ENCODE peak calls at places on chromosomes 3 and 15, in nine cellular contexts. One of them, this sample, is unnamed.

GRCh38 chr3:43346990-43347749 is 60.8 kb downstream of the SNRK start:
- DNase-seq in uterus: no peak
- DNase-seq in IMR-90: peak; percentile 21
- DNase-seq in body of pancreas: no peak
- DNase-seq in testis: no peak
- DNase-seq in Peyer's patch: peak; percentile 43
- DNase-seq in right lobe of liver: no peak
- DNase-seq in breast epithelium: no peak
- DNase-seq in adrenal gland: no peak
- DNase-seq in this sample: no peak

GRCh38 chr3:188635258-188636038 is 481.5 kb downstream of the LPP start:
- DNase-seq in uterus: no peak
- DNase-seq in IMR-90: peak; percentile 80
- DNase-seq in body of pancreas: no peak
- DNase-seq in testis: no peak
- DNase-seq in Peyer's patch: no peak
- DNase-seq in right lobe of liver: no peak
- DNase-seq in breast epithelium: no peak
- DNase-seq in adrenal gland: no peak
- DNase-seq in this sample: no peak

GRCh38 chr3:51982352-51982837 is 940 bp upstream of the ACY1 start:
- DNase-seq in uterus: no peak
- DNase-seq in IMR-90: no peak
- DNase-seq in body of pancreas: peak; percentile 59
- DNase-seq in testis: no peak
- DNase-seq in Peyer's patch: peak; percentile 90
- DNase-seq in right lobe of liver: peak; percentile 89
- DNase-seq in breast epithelium: no peak
- DNase-seq in adrenal gland: peak; percentile 56
- DNase-seq in this sample: no peak

GRCh38 chr15:69104050-69104750 is 56.2 kb upstream of the GLCE start:
- DNase-seq in uterus: no peak
- DNase-seq in IMR-90: no peak
- DNase-seq in body of pancreas: no peak
- DNase-seq in testis: no peak
- DNase-seq in Peyer's patch: no peak
- DNase-seq in right lobe of liver: no peak
- DNase-seq in breast epithelium: no peak
- DNase-seq in adrenal gland: no peak
- DNase-seq in this sample: no peak

GRCh38 chr3:78589778-78590177 is 1178.0 kb downstream of the ROBO1 start:
- DNase-seq in uterus: no peak
- DNase-seq in IMR-90: no peak
- DNase-seq in body of pancreas: no peak
- DNase-seq in testis: no peak
- DNase-seq in Peyer's patch: no peak
- DNase-seq in right lobe of liver: no peak
- DNase-seq in breast epithelium: no peak
- DNase-seq in adrenal gland: no peak
- DNase-seq in this sample: no peak

GRCh38 chr15:36221992-36222391 is 357.4 kb upstream of the CDIN1 start:
- DNase-seq in uterus: no peak
- DNase-seq in IMR-90: no peak
- DNase-seq in body of pancreas: no peak
- DNase-seq in testis: no peak
- DNase-seq in Peyer's patch: no peak
- DNase-seq in right lobe of liver: no peak
- DNase-seq in breast epithelium: no peak
- DNase-seq in adrenal gland: no peak
- DNase-seq in this sample: no peak

GRCh38 chr15:99101501-99101900 is 3.4 kb upstream of the SYNM start:
- DNase-seq in uterus: peak; percentile 9
- DNase-seq in IMR-90: no peak
- DNase-seq in body of pancreas: no peak
- DNase-seq in testis: no peak
- DNase-seq in Peyer's patch: no peak
- DNase-seq in right lobe of liver: no peak
- DNase-seq in breast epithelium: no peak
- DNase-seq in adrenal gland: no peak
- DNase-seq in this sample: no peak

GRCh38 chr3:13715961-13716360 is 163.9 kb downstream of the WNT7A start:
- DNase-seq in uterus: no peak
- DNase-seq in IMR-90: no peak
- DNase-seq in body of pancreas: no peak
- DNase-seq in testis: peak; percentile 5
- DNase-seq in Peyer's patch: peak; percentile 5
- DNase-seq in right lobe of liver: peak; percentile 5
- DNase-seq in breast epithelium: peak; percentile 35
- DNase-seq in adrenal gland: no peak
- DNase-seq in this sample: no peak

GRCh38 chr3:16134173-16134928 is 40.1 kb upstream of the GALNT15 start:
- DNase-seq in uterus: no peak
- DNase-seq in IMR-90: no peak
- DNase-seq in body of pancreas: no peak
- DNase-seq in testis: no peak
- DNase-seq in Peyer's patch: no peak
- DNase-seq in right lobe of liver: no peak
- DNase-seq in breast epithelium: no peak
- DNase-seq in adrenal gland: no peak
- DNase-seq in this sample: no peak

GRCh38 chr15:47414207-47414606 is 303.1 kb upstream of the SEMA6D start:
- DNase-seq in uterus: no peak
- DNase-seq in IMR-90: no peak
- DNase-seq in body of pancreas: no peak
- DNase-seq in testis: no peak
- DNase-seq in Peyer's patch: no peak
- DNase-seq in right lobe of liver: no peak
- DNase-seq in breast epithelium: no peak
- DNase-seq in adrenal gland: no peak
- DNase-seq in this sample: no peak

GRCh38 chr3:107496855-107497254 is 25.9 kb upstream of the BBX start:
- DNase-seq in uterus: no peak
- DNase-seq in IMR-90: peak; percentile 2
- DNase-seq in body of pancreas: no peak
- DNase-seq in testis: no peak
- DNase-seq in Peyer's patch: no peak
- DNase-seq in right lobe of liver: no peak
- DNase-seq in breast epithelium: no peak
- DNase-seq in adrenal gland: no peak
- DNase-seq in this sample: no peak

GRCh38 chr3:170753421-170754344 is 116.3 kb downstream of the RPL22L1 start:
- DNase-seq in uterus: no peak
- DNase-seq in IMR-90: peak; percentile 79
- DNase-seq in body of pancreas: no peak
- DNase-seq in testis: no peak
- DNase-seq in Peyer's patch: no peak
- DNase-seq in right lobe of liver: no peak
- DNase-seq in breast epithelium: no peak
- DNase-seq in adrenal gland: no peak
- DNase-seq in this sample: no peak

GRCh38 chr3:63909431-63909830 is 2.8 kb downstream of the SCAANT1 start:
- DNase-seq in uterus: no peak
- DNase-seq in IMR-90: peak; percentile 67
- DNase-seq in body of pancreas: no peak
- DNase-seq in testis: no peak
- DNase-seq in Peyer's patch: no peak
- DNase-seq in right lobe of liver: no peak
- DNase-seq in breast epithelium: no peak
- DNase-seq in adrenal gland: no peak
- DNase-seq in this sample: no peak

GRCh38 chr15:45854455-45855202 is 219.8 kb downstream of the SQOR start:
- DNase-seq in uterus: no peak
- DNase-seq in IMR-90: no peak
- DNase-seq in body of pancreas: peak; percentile 74
- DNase-seq in testis: no peak
- DNase-seq in Peyer's patch: no peak
- DNase-seq in right lobe of liver: no peak
- DNase-seq in breast epithelium: no peak
- DNase-seq in adrenal gland: no peak
- DNase-seq in this sample: no peak

GRCh38 chr15:45847645-45848044 is 212.8 kb downstream of the SQOR start:
- DNase-seq in uterus: no peak
- DNase-seq in IMR-90: no peak
- DNase-seq in body of pancreas: no peak
- DNase-seq in testis: no peak
- DNase-seq in Peyer's patch: no peak
- DNase-seq in right lobe of liver: no peak
- DNase-seq in breast epithelium: no peak
- DNase-seq in adrenal gland: no peak
- DNase-seq in this sample: no peak

GRCh38 chr15:45849136-45849535 is 214.3 kb downstream of the SQOR start:
- DNase-seq in uterus: no peak
- DNase-seq in IMR-90: no peak
- DNase-seq in body of pancreas: no peak
- DNase-seq in testis: no peak
- DNase-seq in Peyer's patch: no peak
- DNase-seq in right lobe of liver: no peak
- DNase-seq in breast epithelium: no peak
- DNase-seq in adrenal gland: no peak
- DNase-seq in this sample: no peak
- H3K9me3 ChIP-seq in uterus: no peaks in the 10 kb centered on the region
- H3K9me3 ChIP-seq in IMR-90: peaks cover 7% of the 10 kb centered on the region
- H3K9me3 ChIP-seq in body of pancreas: no peaks in the 10 kb centered on the region
- H3K9me3 ChIP-seq in testis: no peaks in the 10 kb centered on the region
- H3K9me3 ChIP-seq in Peyer's patch: no peaks in the 10 kb centered on the region
- H3K9me3 ChIP-seq in right lobe of liver: no peaks in the 10 kb centered on the region
- H3K9me3 ChIP-seq in breast epithelium: no peaks in the 10 kb centered on the region
- H3K9me3 ChIP-seq in adrenal gland: no peaks in the 10 kb centered on the region
- H3K9me3 ChIP-seq in this sample: no peaks in the 10 kb centered on the region

GRCh38 chr3:194658477-194659242 is 13.3 kb downstream of the LSG1 start:
- DNase-seq in uterus: no peak
- DNase-seq in IMR-90: no peak
- DNase-seq in body of pancreas: no peak
- DNase-seq in testis: no peak
- DNase-seq in Peyer's patch: no peak
- DNase-seq in right lobe of liver: no peak
- DNase-seq in breast epithelium: no peak
- DNase-seq in adrenal gland: no peak
- DNase-seq in this sample: no peak
- H3K27ac ChIP-seq in uterus: no peak overlapping the region
- H3K27ac ChIP-seq in IMR-90: no peak overlapping the region
- H3K27ac ChIP-seq in body of pancreas: no peak overlapping the region
- H3K27ac ChIP-seq in testis: peak overlapping the region; percentile 27
- H3K27ac ChIP-seq in Peyer's patch: no peak overlapping the region
- H3K27ac ChIP-seq in right lobe of liver: no peak overlapping the region
- H3K27ac ChIP-seq in breast epithelium: no peak overlapping the region
- H3K27ac ChIP-seq in adrenal gland: no peak overlapping the region
- H3K27ac ChIP-seq in this sample: no peak overlapping the region

DNA sequence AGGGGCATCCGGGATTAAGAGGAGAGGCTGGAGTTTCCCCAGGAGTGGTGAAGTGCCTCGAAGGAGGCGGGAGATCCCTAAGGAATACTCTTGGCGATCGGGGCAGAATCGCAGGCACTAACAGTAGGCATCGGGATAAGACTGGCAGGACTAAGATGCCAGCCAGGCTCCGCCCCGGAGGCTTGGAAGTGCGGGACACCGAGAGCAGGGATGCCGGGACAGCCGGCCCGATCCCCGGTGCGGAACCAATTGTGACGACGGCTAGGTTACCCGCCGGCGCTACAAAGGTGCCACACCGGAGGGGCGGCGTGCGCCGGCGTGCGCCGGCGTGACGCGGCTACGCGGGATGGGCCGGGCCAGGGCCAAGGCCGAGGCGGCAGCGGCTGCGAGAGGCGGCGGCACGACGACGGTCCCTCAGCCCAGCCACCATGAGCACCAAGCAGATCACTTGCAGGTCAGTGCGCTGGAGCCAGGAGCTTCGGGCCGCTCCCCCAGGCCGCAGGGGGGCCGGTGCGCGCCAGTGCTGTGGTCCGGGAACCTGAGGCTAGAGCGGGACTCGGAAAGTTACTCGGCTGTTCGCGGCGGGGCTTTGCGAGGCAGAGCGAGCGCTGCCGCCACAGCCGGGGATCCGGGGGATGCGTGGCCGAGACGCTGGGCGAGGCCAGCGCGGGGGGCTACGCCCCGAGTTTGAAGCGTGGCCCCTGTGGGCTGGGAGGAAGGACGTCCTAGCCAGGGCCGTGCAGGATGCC is at the start of gene MKRN2:
- DNase-seq in uterus: peak; percentile 75
- DNase-seq in IMR-90: peak; percentile 78
- DNase-seq in body of pancreas: peak; percentile 89
- DNase-seq in testis: peak; percentile 84
- DNase-seq in Peyer's patch: peak; percentile 96
- DNase-seq in right lobe of liver: peak; percentile 91
- DNase-seq in breast epithelium: peak; percentile 88
- DNase-seq in adrenal gland: peak; percentile 87
- DNase-seq in this sample: peak; percentile 80
- TF ChIP-seq POLR2A in uterus: peak; percentile 92
- TF ChIP-seq POLR2A in IMR-90: peak; percentile 93
- TF ChIP-seq POLR2A in body of pancreas: peak; percentile 97
- TF ChIP-seq POLR2A in testis: peak; percentile 92
- TF ChIP-seq POLR2A in Peyer's patch: peak; percentile 98
- TF ChIP-seq POLR2A in right lobe of liver: peak; percentile 97
- TF ChIP-seq POLR2A in breast epithelium: peak; percentile 68
- TF ChIP-seq POLR2A in adrenal gland: peak; percentile 98
- TF ChIP-seq POLR2A in this sample: peak; percentile 96

GRCh38 chr3:129304553-129305222 is 26.0 kb downstream of the HMCES start:
- DNase-seq in uterus: no peak
- DNase-seq in IMR-90: no peak
- DNase-seq in body of pancreas: no peak
- DNase-seq in testis: no peak
- DNase-seq in Peyer's patch: no peak
- DNase-seq in right lobe of liver: no peak
- DNase-seq in breast epithelium: no peak
- DNase-seq in adrenal gland: peak; percentile 11
- DNase-seq in this sample: no peak

GRCh38 chr3:129308636-129309035 is 30.0 kb downstream of the HMCES start:
- DNase-seq in uterus: no peak
- DNase-seq in IMR-90: no peak
- DNase-seq in body of pancreas: no peak
- DNase-seq in testis: no peak
- DNase-seq in Peyer's patch: no peak
- DNase-seq in right lobe of liver: no peak
- DNase-seq in breast epithelium: no peak
- DNase-seq in adrenal gland: no peak
- DNase-seq in this sample: no peak

GRCh38 chr3:129305592-129306091 is 27.0 kb downstream of the HMCES start:
- DNase-seq in uterus: peak; percentile 93
- DNase-seq in IMR-90: peak; percentile 83
- DNase-seq in body of pancreas: peak; percentile 84
- DNase-seq in testis: peak; percentile 95
- DNase-seq in Peyer's patch: no peak
- DNase-seq in right lobe of liver: no peak
- DNase-seq in breast epithelium: peak; percentile 69
- DNase-seq in adrenal gland: peak; percentile 87
- DNase-seq in this sample: peak; percentile 92

DNA sequence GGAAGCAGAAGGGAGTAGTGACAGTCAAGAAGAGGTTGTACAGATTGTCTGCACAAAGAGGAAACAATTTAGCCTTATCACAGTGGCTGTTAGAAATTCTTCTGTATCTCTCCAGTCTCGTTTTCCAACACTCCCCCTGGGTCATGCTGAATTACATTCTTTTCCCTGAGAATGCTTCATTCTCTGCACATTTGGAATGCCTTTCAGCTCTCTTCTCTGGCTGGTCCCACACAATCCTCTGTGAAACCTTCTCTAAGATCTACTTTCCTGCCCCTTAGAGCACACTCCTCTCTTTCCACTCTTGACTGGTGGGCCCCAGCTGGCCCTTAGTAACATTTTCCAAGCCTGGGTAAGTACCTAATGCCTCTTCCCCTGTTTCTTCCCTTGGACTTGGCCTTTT is 25.5 kb downstream of the HMCES start:
- DNase-seq in uterus: no peak
- DNase-seq in IMR-90: peak; percentile 44
- DNase-seq in body of pancreas: no peak
- DNase-seq in testis: no peak
- DNase-seq in Peyer's patch: no peak
- DNase-seq in right lobe of liver: no peak
- DNase-seq in breast epithelium: no peak
- DNase-seq in adrenal gland: no peak
- DNase-seq in this sample: no peak
- H3K9me3 ChIP-seq in uterus: no peaks in the 10 kb centered on the region
- H3K9me3 ChIP-seq in IMR-90: no peaks in the 10 kb centered on the region
- H3K9me3 ChIP-seq in body of pancreas: no peaks in the 10 kb centered on the region
- H3K9me3 ChIP-seq in testis: no peaks in the 10 kb centered on the region
- H3K9me3 ChIP-seq in Peyer's patch: no peaks in the 10 kb centered on the region
- H3K9me3 ChIP-seq in right lobe of liver: no peaks in the 10 kb centered on the region
- H3K9me3 ChIP-seq in breast epithelium: no peaks in the 10 kb centered on the region
- H3K9me3 ChIP-seq in adrenal gland: no peaks in the 10 kb centered on the region
- H3K9me3 ChIP-seq in this sample: no peaks in the 10 kb centered on the region